ENCODE peak calls at places on chromosomes 2 and 18, in eight cellular contexts. One of them, this sample, is unnamed.

GRCh38 chr2:76711490-76711889 is 810.7 kb downstream of the LRRTM4 start:
- DNase-seq in adrenal gland: no peak
- DNase-seq in tibial nerve: no peak
- DNase-seq in thyroid gland: no peak
- DNase-seq in uterus: no peak
- DNase-seq in esophagus squamous epithelium: no peak
- DNase-seq in Peyer's patch: no peak
- DNase-seq in NB4: no peak
- DNase-seq in this sample: no peak

GRCh38 chr2:57443985-57444501 is 602.6 kb upstream of the VRK2 start:
- DNase-seq in Peyer's patch: no peak
- DNase-seq in tibial nerve: no peak
- DNase-seq in adrenal gland: no peak
- DNase-seq in esophagus squamous epithelium: no peak
- DNase-seq in uterus: no peak
- DNase-seq in thyroid gland: no peak
- DNase-seq in NB4: peak; percentile 49
- DNase-seq in this sample: no peak

GRCh38 chr2:96354492-96354891 is 18.9 kb downstream of the NCAPH start:
- DNase-seq in uterus: no peak
- DNase-seq in thyroid gland: no peak
- DNase-seq in tibial nerve: no peak
- DNase-seq in esophagus squamous epithelium: no peak
- DNase-seq in NB4: no peak
- DNase-seq in adrenal gland: no peak
- DNase-seq in Peyer's patch: no peak
- DNase-seq in this sample: no peak

GRCh38 chr2:86211033-86211795 is 12.0 kb downstream of the MRPL35 start:
- DNase-seq in uterus: no peak
- DNase-seq in adrenal gland: no peak
- DNase-seq in NB4: no peak
- DNase-seq in Peyer's patch: no peak
- DNase-seq in tibial nerve: no peak
- DNase-seq in thyroid gland: peak; percentile 86
- DNase-seq in esophagus squamous epithelium: no peak
- DNase-seq in this sample: no peak

GRCh38 chr18:74378179-74378682 is 62.6 kb downstream of the C18orf63 start:
- DNase-seq in thyroid gland: no peak
- DNase-seq in adrenal gland: peak; percentile 15
- DNase-seq in NB4: peak; percentile 70
- DNase-seq in uterus: no peak
- DNase-seq in esophagus squamous epithelium: no peak
- DNase-seq in Peyer's patch: peak; percentile 63
- DNase-seq in tibial nerve: no peak
- DNase-seq in this sample: no peak

GRCh38 chr2:138373993-138374408 is 127.6 kb upstream of the SPOPL start:
- DNase-seq in tibial nerve: no peak
- DNase-seq in esophagus squamous epithelium: no peak
- DNase-seq in uterus: no peak
- DNase-seq in NB4: peak; percentile 36
- DNase-seq in adrenal gland: no peak
- DNase-seq in thyroid gland: no peak
- DNase-seq in Peyer's patch: no peak
- DNase-seq in this sample: no peak

GRCh38 chr2:29617351-29617750 is 304.0 kb downstream of the ALK start:
- DNase-seq in adrenal gland: no peak
- DNase-seq in uterus: no peak
- DNase-seq in NB4: no peak
- DNase-seq in thyroid gland: no peak
- DNase-seq in Peyer's patch: no peak
- DNase-seq in esophagus squamous epithelium: no peak
- DNase-seq in tibial nerve: no peak
- DNase-seq in this sample: no peak

GRCh38 chr2:1605102-1605501 is 139.2 kb downstream of the PXDN start:
- DNase-seq in tibial nerve: no peak
- DNase-seq in uterus: no peak
- DNase-seq in NB4: no peak
- DNase-seq in esophagus squamous epithelium: no peak
- DNase-seq in thyroid gland: peak; percentile 27
- DNase-seq in Peyer's patch: peak; percentile 44
- DNase-seq in adrenal gland: peak; percentile 83
- DNase-seq in this sample: no peak

GRCh38 chr2:69032336-69032735 is 19.4 kb downstream of the ANTXR1 start:
- DNase-seq in esophagus squamous epithelium: no peak
- DNase-seq in Peyer's patch: no peak
- DNase-seq in uterus: no peak
- DNase-seq in thyroid gland: no peak
- DNase-seq in adrenal gland: no peak
- DNase-seq in tibial nerve: no peak
- DNase-seq in NB4: no peak
- DNase-seq in this sample: no peak

GRCh38 chr2:96962567-96963203 is 23.7 kb downstream of the FAM178B start:
- DNase-seq in esophagus squamous epithelium: no peak
- DNase-seq in thyroid gland: no peak
- DNase-seq in NB4: no peak
- DNase-seq in uterus: no peak
- DNase-seq in tibial nerve: no peak
- DNase-seq in adrenal gland: no peak
- DNase-seq in Peyer's patch: peak; percentile 87
- DNase-seq in this sample: no peak

GRCh38 chr2:198309673-198310280 is 505.4 kb downstream of the PLCL1 start:
- DNase-seq in tibial nerve: peak; percentile 67
- DNase-seq in uterus: no peak
- DNase-seq in thyroid gland: peak; percentile 25
- DNase-seq in NB4: peak; percentile 72
- DNase-seq in Peyer's patch: peak; percentile 78
- DNase-seq in adrenal gland: peak; percentile 70
- DNase-seq in esophagus squamous epithelium: no peak
- DNase-seq in this sample: peak; percentile 21

GRCh38 chr2:177246000-177246399 is 18.5 kb downstream of the NFE2L2 start:
- DNase-seq in Peyer's patch: no peak
- DNase-seq in NB4: no peak
- DNase-seq in uterus: no peak
- DNase-seq in esophagus squamous epithelium: no peak
- DNase-seq in tibial nerve: no peak
- DNase-seq in thyroid gland: no peak
- DNase-seq in adrenal gland: no peak
- DNase-seq in this sample: no peak

GRCh38 chr2:111054791-111055627 is 65.7 kb upstream of the BCL2L11 start:
- DNase-seq in thyroid gland: peak; percentile 27
- DNase-seq in esophagus squamous epithelium: no peak
- DNase-seq in adrenal gland: no peak
- DNase-seq in NB4: no peak
- DNase-seq in tibial nerve: no peak
- DNase-seq in Peyer's patch: peak; percentile 55
- DNase-seq in uterus: no peak
- DNase-seq in this sample: no peak

GRCh38 chr2:72148391-72148974 is 821 bp upstream of the CYP26B1 start:
- DNase-seq in thyroid gland: no peak
- DNase-seq in esophagus squamous epithelium: no peak
- DNase-seq in tibial nerve: peak; percentile 47
- DNase-seq in adrenal gland: peak; percentile 11
- DNase-seq in Peyer's patch: peak; percentile 26
- DNase-seq in uterus: peak; percentile 11
- DNase-seq in NB4: peak; percentile 38
- DNase-seq in this sample: peak; percentile 79

GRCh38 chr18:76847926-76848325 is 25.6 kb downstream of the ZNF236 start:
- DNase-seq in thyroid gland: peak; percentile 30
- DNase-seq in tibial nerve: no peak
- DNase-seq in adrenal gland: no peak
- DNase-seq in esophagus squamous epithelium: no peak
- DNase-seq in uterus: no peak
- DNase-seq in NB4: peak; percentile 14
- DNase-seq in Peyer's patch: no peak
- DNase-seq in this sample: no peak

GRCh38 chr2:215870088-215870490 is 143.3 kb downstream of the MREG start:
- DNase-seq in NB4: no peak
- DNase-seq in adrenal gland: no peak
- DNase-seq in thyroid gland: no peak
- DNase-seq in esophagus squamous epithelium: no peak
- DNase-seq in Peyer's patch: no peak
- DNase-seq in uterus: no peak
- DNase-seq in tibial nerve: peak; percentile 36
- DNase-seq in this sample: no peak

GRCh38 chr2:32136097-32136496 is 29.6 kb upstream of the SLC30A6 start:
- DNase-seq in tibial nerve: no peak
- DNase-seq in uterus: no peak
- DNase-seq in thyroid gland: no peak
- DNase-seq in esophagus squamous epithelium: no peak
- DNase-seq in Peyer's patch: no peak
- DNase-seq in NB4: no peak
- DNase-seq in adrenal gland: no peak
- DNase-seq in this sample: no peak

DNA sequence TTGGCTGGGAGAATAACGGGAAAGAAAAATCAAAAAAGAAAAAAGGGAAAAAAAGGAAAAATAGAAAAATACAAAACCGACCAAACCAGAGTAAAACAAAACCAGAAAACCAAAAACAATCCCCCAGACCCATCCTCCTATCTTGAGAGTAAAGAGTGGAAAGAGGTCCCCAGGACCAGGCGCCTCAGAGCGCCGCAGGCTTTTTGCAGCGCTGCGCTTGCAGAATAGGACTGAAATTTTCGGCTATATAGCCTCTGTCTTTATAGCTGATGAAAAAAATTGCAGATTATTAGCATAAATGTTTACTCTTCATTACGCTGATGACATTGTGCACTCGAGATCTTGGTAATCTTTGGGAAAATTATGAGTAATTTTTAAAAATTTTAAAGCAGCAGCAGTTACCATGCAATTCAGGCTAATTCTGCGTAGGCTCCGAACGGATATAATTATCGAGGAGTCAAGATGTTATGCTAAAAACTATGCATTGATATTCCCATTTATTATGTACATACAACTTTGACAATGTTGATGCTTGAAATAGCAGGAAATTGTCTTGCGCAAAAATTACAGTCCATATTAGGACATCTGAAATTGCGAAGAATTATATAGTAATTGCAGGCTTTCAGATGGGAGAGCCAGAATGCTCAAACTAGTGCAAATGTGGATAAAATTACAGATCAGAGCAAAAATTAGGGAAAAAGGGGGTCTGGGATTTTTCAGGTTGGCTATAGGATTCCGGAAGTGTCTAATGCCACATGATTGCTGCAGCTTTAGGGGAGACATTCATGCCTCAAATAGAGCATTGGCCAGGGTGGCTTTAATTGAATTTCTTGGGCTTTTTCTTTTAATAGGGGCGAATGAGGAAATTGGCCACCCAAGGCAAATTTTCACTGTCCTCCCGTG is 8.4 kb downstream of the DLX1 start:
- DNase-seq in thyroid gland: no peak
- DNase-seq in esophagus squamous epithelium: no peak
- DNase-seq in Peyer's patch: no peak
- DNase-seq in adrenal gland: no peak
- DNase-seq in tibial nerve: no peak
- DNase-seq in NB4: no peak
- DNase-seq in uterus: no peak
- DNase-seq in this sample: peak; percentile 20
- H3K4me3 ChIP-seq in thyroid gland: no peak overlapping the region
- H3K4me3 ChIP-seq in esophagus squamous epithelium: no peak overlapping the region
- H3K4me3 ChIP-seq in Peyer's patch: no peak overlapping the region
- H3K4me3 ChIP-seq in adrenal gland: no peak overlapping the region
- H3K4me3 ChIP-seq in tibial nerve: no peak overlapping the region
- H3K4me3 ChIP-seq in NB4: no peak overlapping the region
- H3K4me3 ChIP-seq in uterus: no peak overlapping the region
- H3K4me3 ChIP-seq in this sample: no peak overlapping the region

DNA sequence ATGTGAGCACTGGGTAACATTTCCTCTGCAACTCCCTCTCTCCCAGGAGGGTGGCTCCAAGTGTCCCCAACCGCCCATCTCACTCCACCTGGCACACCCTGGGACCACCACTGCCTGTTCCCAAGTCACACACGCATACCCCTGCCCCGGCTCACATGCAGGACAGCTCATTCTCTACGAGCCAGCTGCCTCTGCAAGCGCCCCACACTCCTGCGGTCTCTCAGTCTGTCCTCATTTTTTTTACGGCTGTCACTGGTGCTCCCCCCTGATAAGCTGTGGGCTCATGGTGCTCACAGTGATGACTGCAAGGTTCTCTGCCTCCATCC is 30.8 kb downstream of the AFG3L2 start:
- DNase-seq in adrenal gland: no peak
- DNase-seq in NB4: no peak
- DNase-seq in tibial nerve: no peak
- DNase-seq in uterus: no peak
- DNase-seq in esophagus squamous epithelium: no peak
- DNase-seq in Peyer's patch: no peak
- DNase-seq in thyroid gland: no peak
- DNase-seq in this sample: no peak
- TF ChIP-seq POLR2A in adrenal gland: no peak
- TF ChIP-seq POLR2A in NB4: no peak
- TF ChIP-seq POLR2A in tibial nerve: no peak
- TF ChIP-seq POLR2A in uterus: no peak
- TF ChIP-seq POLR2A in esophagus squamous epithelium: no peak
- TF ChIP-seq POLR2A in Peyer's patch: no peak
- TF ChIP-seq POLR2A in thyroid gland: no peak
- TF ChIP-seq POLR2A in this sample: no peak

DNA sequence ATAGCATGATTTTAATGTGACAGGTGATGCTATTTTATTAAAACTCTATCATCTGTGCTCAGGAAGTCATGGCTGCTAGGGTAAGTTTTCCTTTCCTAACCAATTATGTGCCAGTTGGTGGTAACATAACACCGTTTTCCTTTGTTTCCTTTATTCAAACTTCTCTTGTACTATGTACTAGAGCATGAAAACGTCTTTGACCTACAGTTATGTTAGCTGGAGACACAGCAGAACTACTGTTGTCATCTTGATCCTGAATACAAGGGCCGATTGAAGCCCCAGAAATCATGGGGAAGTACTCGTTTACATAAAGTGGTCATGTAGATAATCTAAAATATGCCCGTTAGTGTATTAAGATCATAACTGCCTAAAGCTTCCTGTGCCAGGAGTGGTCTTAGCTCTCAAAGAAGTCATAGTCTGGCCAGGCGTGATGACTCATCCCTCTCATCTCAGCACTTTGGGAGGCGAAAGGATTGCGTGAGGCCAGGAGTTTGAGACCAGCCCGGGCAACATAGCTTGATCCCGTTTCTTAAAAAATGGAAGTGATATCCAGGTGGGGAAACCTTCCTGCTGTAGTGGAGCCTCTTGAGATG is 20.5 kb downstream of the NEDD4L start:
- DNase-seq in esophagus squamous epithelium: no peak
- DNase-seq in thyroid gland: no peak
- DNase-seq in Peyer's patch: no peak
- DNase-seq in uterus: no peak
- DNase-seq in tibial nerve: no peak
- DNase-seq in adrenal gland: no peak
- DNase-seq in NB4: peak; percentile 19
- DNase-seq in this sample: no peak
- H3K4me3 ChIP-seq in esophagus squamous epithelium: no peak overlapping the region
- H3K4me3 ChIP-seq in thyroid gland: no peak overlapping the region
- H3K4me3 ChIP-seq in Peyer's patch: no peak overlapping the region
- H3K4me3 ChIP-seq in uterus: no peak overlapping the region
- H3K4me3 ChIP-seq in tibial nerve: no peak overlapping the region
- H3K4me3 ChIP-seq in adrenal gland: no peak overlapping the region
- H3K4me3 ChIP-seq in NB4: no peak overlapping the region
- H3K4me3 ChIP-seq in this sample: no peak overlapping the region

DNA sequence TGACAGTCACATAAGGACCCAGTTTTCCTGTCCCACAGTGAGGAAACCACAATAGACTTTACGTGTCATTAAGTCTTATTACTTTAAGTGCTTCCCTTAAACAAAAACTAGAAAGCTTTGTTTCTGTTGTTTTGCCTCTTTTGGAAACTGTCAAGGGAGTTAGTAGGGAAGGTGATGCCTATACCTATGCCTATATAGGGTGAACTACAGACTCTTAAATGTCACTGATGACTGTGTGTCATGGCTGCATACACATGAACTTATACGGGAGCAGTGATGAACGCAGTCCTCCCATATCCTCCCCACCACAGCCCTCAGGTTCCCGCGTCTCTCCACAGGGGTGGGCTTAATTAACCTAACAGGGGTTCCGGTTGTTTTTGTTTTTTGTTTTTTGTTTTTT is 97.6 kb downstream of the COL6A3 start:
- DNase-seq in thyroid gland: no peak
- DNase-seq in Peyer's patch: no peak
- DNase-seq in esophagus squamous epithelium: no peak
- DNase-seq in uterus: no peak
- DNase-seq in adrenal gland: no peak
- DNase-seq in NB4: no peak
- DNase-seq in tibial nerve: no peak
- DNase-seq in this sample: no peak
- TF ChIP-seq POLR2A in thyroid gland: no peak
- TF ChIP-seq POLR2A in Peyer's patch: no peak
- TF ChIP-seq POLR2A in esophagus squamous epithelium: no peak
- TF ChIP-seq POLR2A in uterus: no peak
- TF ChIP-seq POLR2A in adrenal gland: no peak
- TF ChIP-seq POLR2A in NB4: no peak
- TF ChIP-seq POLR2A in tibial nerve: no peak
- TF ChIP-seq POLR2A in this sample: no peak

This sample was measured in lower leg skin.